ENCODE peak calls at places on chromosomes 12 and 14, in five cellular contexts. S is suprapubic skin, H is A549, W is uterus, C is ovary. B is an unnamed sample.

GRCh38 chr14:22184157-22185025 is 404.6 kb downstream of the DAD1 start:
- DNase-seq in H (no peak), W (no peak), C (no peak), S (no peak), B (no peak)

GRCh38 chr12:50083301-50083700 is 1.8 kb upstream of the SMARCD1 start:
- DNase-seq in S (no peak), H (no peak), C (no peak), W (no peak), B (no peak)

GRCh38 chr12:124599074-124599999 is 31.9 kb upstream of the NCOR2 start:
- DNase-seq in C (no peak), W (no peak), H (no peak), S (no peak), B (no peak)

GRCh38 chr12:22230280-22230794 is 104.2 kb downstream of the ST8SIA1 start:
- DNase-seq in C (no peak), H (peak), S (no peak), W (no peak), B (no peak)

GRCh38 chr14:97580923-97581495 is 783.8 kb downstream of the VRK1 start:
- DNase-seq in S (no peak), H (no peak), C (no peak), W (no peak), B (no peak)

GRCh38 chr14:89365071-89365801 is 51.8 kb downstream of the FOXN3 start:
- DNase-seq in W (peak), S (no peak), C (no peak), H (no peak), B (no peak)

GRCh38 chr12:32821293-32822089 is 65.8 kb upstream of the YARS2 start:
- DNase-seq in H (no peak), S (no peak), C (no peak), W (no peak), B (no peak)

GRCh38 chr12:50317198-50317597 is 33.9 kb upstream of the LIMA1 start:
- DNase-seq in W (no peak), C (no peak), S (no peak), H (no peak), B (no peak)

GRCh38 chr12:12941450-12942350 is 10.3 kb downstream of the GPRC5D start:
- DNase-seq in W (no peak), C (no peak), S (no peak), H (no peak), B (no peak)

GRCh38 chr14:85122690-85123089 is 407.3 kb upstream of the FLRT2 start:
- DNase-seq in H (no peak), C (no peak), S (no peak), W (no peak), B (no peak)

GRCh38 chr14:68774771-68775613 is 17.9 kb downstream of the ZFP36L1 start:
- DNase-seq in C (no peak), S (peak), W (peak), H (no peak), B (no peak)

DNA sequence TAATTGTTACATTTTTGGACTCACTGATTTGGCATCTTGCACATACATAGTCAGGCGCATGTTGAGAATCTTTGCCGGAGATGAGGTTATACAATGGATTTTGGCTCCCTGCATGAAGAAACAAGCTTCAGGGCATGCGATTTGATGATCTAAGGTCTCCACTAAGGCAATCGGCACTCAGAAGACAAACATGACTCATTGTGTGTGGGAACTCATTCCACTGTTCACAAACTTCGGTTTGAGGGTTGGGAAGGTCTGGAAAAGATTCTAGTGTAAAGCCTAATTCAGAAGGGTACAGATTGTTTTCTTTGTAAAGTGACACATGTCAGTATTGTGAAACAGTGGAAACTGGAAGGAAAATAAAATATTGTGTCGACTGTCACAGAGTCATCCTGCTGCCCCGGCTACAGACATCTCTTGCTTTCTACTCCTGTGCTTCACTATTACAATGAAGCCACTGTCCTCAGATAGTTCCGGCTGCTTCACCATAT is 192.6 kb upstream of the HMGA2 start:
- DNase-seq in H (peak), S (no peak), C (no peak), W (no peak), B (no peak)
- TF ChIP-seq POLR2A in H (no peak), S (no peak), C (no peak), W (no peak), B (no peak)

GRCh38 chr12:6613776-6614512 is 6.8 kb upstream of the CHD4 start:
- DNase-seq in S (peak), W (peak), H (peak), C (peak), B (peak)
- TF ChIP-seq CTCF in S (no peak), W (peak), H (peak), C (no peak), B (peak)

DNA sequence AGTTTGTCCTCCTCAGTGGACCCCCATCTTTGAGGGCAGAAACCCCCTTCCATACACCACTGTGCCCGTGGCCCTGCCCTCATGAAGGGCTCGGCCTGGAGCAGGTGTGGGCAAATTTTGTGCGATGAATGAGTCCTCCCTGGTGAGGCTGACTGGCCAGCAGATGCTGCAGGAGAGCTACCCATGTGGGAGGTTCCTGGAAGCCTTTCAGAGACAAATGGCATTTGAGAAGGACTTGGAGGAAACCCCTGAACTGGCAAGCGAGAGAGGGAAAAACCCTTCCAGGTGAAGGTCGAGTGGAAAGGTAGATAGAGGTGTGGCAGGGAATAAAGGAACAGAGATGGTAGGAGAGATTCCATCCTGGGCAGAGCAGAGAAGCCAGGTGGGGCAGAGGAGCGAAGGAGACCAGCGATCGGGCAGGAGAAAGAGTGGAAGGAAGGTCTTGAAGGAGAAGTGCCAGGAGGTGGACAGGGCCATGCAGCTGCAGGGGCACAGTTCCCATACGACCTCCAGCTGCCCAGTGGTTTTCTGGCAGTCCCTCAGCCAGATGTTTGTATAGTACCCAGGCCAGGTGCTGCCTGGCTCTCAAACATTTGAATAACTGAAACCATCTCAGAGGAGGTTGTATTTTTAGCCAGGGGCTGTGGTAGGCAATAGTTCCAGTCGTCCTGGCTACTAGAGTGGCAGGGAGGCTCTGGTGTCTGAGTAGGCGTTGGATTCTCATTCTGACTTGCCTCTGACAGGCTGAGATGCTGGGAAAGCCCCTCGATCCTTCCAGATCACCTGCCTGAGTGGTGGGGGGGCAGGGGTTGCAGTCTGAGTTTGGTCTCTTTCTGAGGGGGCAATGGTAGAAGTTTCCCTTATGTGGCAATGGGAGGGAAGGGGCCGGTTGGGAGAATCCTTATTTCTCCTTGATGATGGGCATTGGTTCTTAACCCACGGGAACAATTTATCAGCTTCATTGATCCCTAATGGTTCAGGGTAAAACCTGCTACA is 40.1 kb downstream of the FBXL14 start:
- DNase-seq in H (no peak), W (no peak), S (peak), C (no peak), B (no peak)
- TF ChIP-seq POLR2A in H (no peak), W (no peak), S (no peak), C (no peak), B (no peak)

GRCh38 chr12:121061831-121062230 is 22.8 kb upstream of the OASL start:
- DNase-seq in H (no peak), C (no peak), W (no peak), S (no peak), B (no peak)
- TF ChIP-seq CTCF in H (peak), C (peak), W (peak), S (no peak), B (peak)

GRCh38 chr12:45712319-45712718 is 17.2 kb upstream of the ARID2 start:
- DNase-seq in C (no peak), S (no peak), H (no peak), W (no peak), B (no peak)

GRCh38 chr12:45707241-45707857 is 22.2 kb upstream of the ARID2 start:
- DNase-seq in H (no peak), W (no peak), S (no peak), C (no peak), B (no peak)

GRCh38 chr12:45708363-45708762 is 21.1 kb upstream of the ARID2 start:
- DNase-seq in S (no peak), H (no peak), W (no peak), C (no peak), B (no peak)

GRCh38 chr12:45705404-45705803 is 24.1 kb upstream of the ARID2 start:
- DNase-seq in W (no peak), C (no peak), H (no peak), S (no peak), B (no peak)

GRCh38 chr12:45708901-45709300 is 20.6 kb upstream of the ARID2 start:
- DNase-seq in C (no peak), W (no peak), S (no peak), H (no peak), B (no peak)
- TF ChIP-seq POLR2A in C (no peak), W (no peak), S (no peak), H (no peak), B (no peak)